ENCODE peak calls at places on chromosomes 4 and X, in nine cellular contexts. A is spleen, Y is pancreas, X is psoas muscle, W is neural progenitor cell, V is OCI-LY7, H is lung, U is sigmoid colon, S is fibroblast of lung. N is an unnamed sample.

GRCh38 chrX:41334866-41335589 is 1.1 kb downstream of the DDX3X start:
- DNase-seq in A (peak), Y (peak), X (peak), W (no peak), V (peak), H (peak), U (peak), S (peak), N (peak)

GRCh38 chr4:13498464-13498863 is 14.3 kb upstream of the RAB28 start:
- DNase-seq in A (no peak), Y (no peak), X (no peak), W (no peak), V (no peak), H (no peak), U (no peak), S (no peak), N (no peak)

GRCh38 chr4:98448923-98449322 is 187.7 kb downstream of the RAP1GDS1 start:
- DNase-seq in A (peak), Y (no peak), X (no peak), W (no peak), V (peak), H (no peak), U (no peak), S (no peak), N (no peak)

GRCh38 chrX:36867143-36867542 is 141.0 kb upstream of the FAM47C start:
- DNase-seq in A (no peak), Y (no peak), X (no peak), W (peak), V (peak), H (no peak), U (no peak), S (peak), N (no peak)

GRCh38 chr4:1297023-1297395 is 7.3 kb downstream of the MAEA start:
- DNase-seq in A (peak), Y (no peak), X (no peak), W (no peak), V (no peak), H (no peak), U (no peak), S (no peak), N (no peak)

GRCh38 chrX:102517331-102517730 is 792 bp upstream of the TMSB15A start:
- DNase-seq in A (no peak), Y (no peak), X (no peak), W (peak), V (no peak), H (no peak), U (no peak), S (peak), N (no peak)

GRCh38 chr4:1683903-1684755 is at the start of gene FAM53A:
- DNase-seq in A (peak), Y (peak), X (peak), W (peak), V (peak), H (peak), U (peak), S (peak), N (peak)

GRCh38 chr4:121706595-121707021 is 9.8 kb upstream of the ANXA5 start:
- DNase-seq in A (no peak), Y (no peak), X (no peak), W (no peak), V (no peak), H (no peak), U (no peak), S (peak), N (no peak)

GRCh38 chr4:190016369-190017289 is 10.4 kb downstream of the FRG2 start:
- DNase-seq in A (peak), Y (no peak), X (no peak), W (peak), V (no peak), H (no peak), U (no peak), S (no peak), N (no peak)

GRCh38 chr4:155805016-155805415 is 46.2 kb downstream of the GUCY1B1 start:
- DNase-seq in A (no peak), Y (no peak), X (no peak), W (no peak), V (no peak), H (no peak), U (no peak), S (peak), N (no peak)

GRCh38 chrX:137566746-137567473 is 983 bp downstream of the ZIC3 start:
- DNase-seq in A (no peak), Y (no peak), X (no peak), W (peak), V (no peak), H (no peak), U (no peak), S (no peak), N (no peak)

GRCh38 chr4:128573781-128574508 is 235.6 kb upstream of the JADE1 start:
- DNase-seq in A (no peak), Y (no peak), X (no peak), W (no peak), V (no peak), H (no peak), U (no peak), S (peak), N (no peak)

GRCh38 chr4:26524001-26524400 is 33.7 kb upstream of the CCKAR start:
- DNase-seq in A (no peak), Y (no peak), X (no peak), W (no peak), V (no peak), H (no peak), U (no peak), S (no peak), N (no peak)

GRCh38 chrX:135340827-135341226 is 31.5 kb downstream of the ETDC start:
- DNase-seq in A (no peak), Y (no peak), X (no peak), W (no peak), V (no peak), H (no peak), U (no peak), S (peak), N (no peak)

GRCh38 chr4:104592894-104593470 is 98.3 kb upstream of the CXXC4 start:
- DNase-seq in A (no peak), Y (no peak), X (no peak), W (peak), V (no peak), H (no peak), U (no peak), S (peak), N (no peak)

GRCh38 chrX:69503835-69504625 is at the start of gene NALF2:
- DNase-seq in A (no peak), Y (peak), X (peak), W (peak), V (peak), H (peak), U (peak), S (peak), N (no peak)
- TF ChIP-seq CTCF in A (no peak), Y (peak), X (no peak), W (peak), V (no peak), H (no peak), U (no peak), S (no peak), N (peak)

DNA sequence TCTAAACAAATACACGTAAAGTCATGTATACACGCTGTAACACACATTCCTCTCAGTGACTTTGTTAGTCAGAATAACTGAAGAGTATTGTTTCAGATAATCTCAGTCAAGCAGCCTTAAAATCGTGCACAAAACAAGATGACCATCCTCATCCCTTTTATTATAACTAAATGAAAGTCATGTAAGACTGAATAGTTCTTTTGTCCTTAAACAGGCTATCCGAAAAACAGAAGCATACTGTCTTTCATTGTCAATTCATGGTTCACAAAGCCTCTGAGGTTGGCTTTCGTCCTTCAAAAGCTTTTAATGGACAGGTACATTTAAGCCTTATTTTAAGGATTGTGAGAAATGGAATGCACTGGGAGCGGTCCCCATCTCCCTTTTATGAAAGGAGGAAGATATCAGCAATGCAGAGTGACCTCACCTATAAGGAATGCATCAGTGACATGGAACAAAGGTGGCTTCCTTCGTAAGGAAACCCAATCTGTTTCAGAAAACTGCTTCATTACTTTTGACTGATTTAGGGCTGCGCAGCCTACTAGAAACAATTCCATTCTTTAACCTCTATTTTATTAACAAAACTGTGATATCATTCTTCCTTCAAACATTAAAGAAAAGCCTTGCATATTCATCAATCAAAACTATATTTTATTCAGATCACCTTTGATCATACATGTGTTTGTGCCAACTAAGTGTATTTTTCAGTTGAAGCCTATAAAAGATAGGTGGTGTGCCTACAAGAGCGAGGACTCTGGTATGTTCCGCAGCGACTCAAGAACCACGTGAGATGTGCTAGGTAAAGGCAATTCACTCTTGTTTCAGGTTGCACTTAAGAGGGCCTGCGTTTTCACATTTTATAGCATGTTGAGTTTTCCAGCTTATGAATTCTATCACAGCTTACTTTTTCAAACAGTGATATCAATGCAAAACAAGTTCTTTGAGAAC is 19.2 kb downstream of the SH3RF1 start:
- DNase-seq in A (no peak), Y (no peak), X (no peak), W (peak), V (no peak), H (no peak), U (no peak), S (peak), N (no peak)
- H3K27ac ChIP-seq in A (no peak), Y (peak), X (no peak), W (peak), V (no peak), H (no peak), U (no peak), S (no peak), N (peak)

DNA sequence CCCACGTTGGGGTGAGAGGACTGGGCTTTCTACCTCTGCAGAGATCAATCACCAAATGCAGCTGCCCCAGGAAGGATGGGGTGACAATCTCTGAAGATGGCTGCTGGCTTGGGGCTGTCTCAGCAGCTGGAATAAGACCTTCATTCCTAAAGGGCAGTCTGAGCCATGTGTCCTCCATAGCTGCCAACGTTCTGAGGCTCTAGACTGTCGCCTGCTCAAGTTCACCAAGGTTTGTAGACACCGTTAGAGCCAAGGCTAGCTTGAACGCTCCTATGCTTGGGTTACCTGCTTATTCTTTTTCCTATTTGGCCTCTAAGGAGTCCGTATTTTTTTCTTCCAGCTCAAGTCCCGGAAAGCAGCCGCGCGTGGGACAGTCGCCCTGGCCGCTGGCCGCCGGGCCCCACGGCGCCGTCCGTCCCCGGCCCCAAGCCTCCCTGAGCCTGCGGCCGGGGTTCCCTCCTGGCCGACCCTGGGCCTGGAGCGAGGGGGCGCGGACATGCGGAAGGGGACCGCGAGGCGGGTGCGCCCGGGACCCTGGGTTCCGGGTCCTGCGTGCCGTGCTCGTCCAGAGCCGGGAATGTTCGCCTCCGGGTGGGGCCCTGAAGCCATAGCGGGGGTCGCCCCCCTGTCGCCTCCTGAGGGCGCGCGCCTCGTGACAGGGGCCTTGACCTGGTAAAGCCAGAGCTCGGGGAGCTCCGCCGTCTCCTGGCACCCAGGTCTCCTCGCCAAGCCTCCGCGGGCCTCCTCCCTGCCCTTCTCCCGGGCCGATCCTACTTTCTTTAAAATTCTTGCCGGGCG is 23.3 kb downstream of the MRFAP1 start:
- DNase-seq in A (peak), Y (no peak), X (no peak), W (no peak), V (no peak), H (no peak), U (no peak), S (no peak), N (no peak)
- H3K4me3 ChIP-seq in A (peak), Y (peak), X (peak), W (no peak), V (no peak), H (no peak), U (peak), S (no peak), N (peak)

GRCh38 chrX:54452920-54453319 is 12.7 kb downstream of the TSR2 start:
- DNase-seq in A (peak), Y (no peak), X (no peak), W (peak), V (peak), H (no peak), U (no peak), S (peak), N (no peak)
- TF ChIP-seq CTCF in A (no peak), Y (no peak), X (no peak), W (peak), V (peak), H (no peak), U (no peak), S (no peak), N (no peak)

GRCh38 chr4:168868044-168868855 is 141.8 kb downstream of the CBR4 start:
- DNase-seq in A (no peak), Y (no peak), X (no peak), W (no peak), V (no peak), H (no peak), U (no peak), S (peak), N (no peak)
- H3K27ac ChIP-seq in A (no peak), Y (no peak), X (no peak), W (no peak), V (no peak), H (peak), U (peak), S (peak), N (no peak)

GRCh38 chrX:22559506-22559905 is 286.8 kb downstream of the CBLL2 start:
- DNase-seq in A (no peak), Y (no peak), X (no peak), W (no peak), V (no peak), H (no peak), U (no peak), S (peak), N (no peak)
- H3K4me3 ChIP-seq in A (no peak), Y (no peak), X (no peak), W (no peak), V (no peak), H (no peak), U (no peak), S (no peak), N (no peak)

GRCh38 chr4:82561745-82562552 is at the start of gene TMEM150C:
- DNase-seq in A (no peak), Y (peak), X (peak), W (peak), V (no peak), H (no peak), U (no peak), S (peak), N (no peak)
- TF ChIP-seq CTCF in A (no peak), Y (peak), X (no peak), W (peak), V (no peak), H (no peak), U (no peak), S (no peak), N (no peak)

N was measured in dorsolateral prefrontal cortex.